ENCODE peak calls at places on chromosomes 1 and 21, in six cellular contexts. O is mesenchymal stem cell, Z is H1, U is IMR-90, S is H9, G is neuronal stem cell. B is an unnamed sample.

GRCh38 chr1:117366281-117366981 is 818 bp upstream of the MAN1A2 start:
- DNase-seq in O (peak; percentile 77), Z (peak; percentile 5), U (peak; percentile 60), S (peak; percentile 64), G (peak; percentile 79), B (peak; percentile 57)

GRCh38 chr1:193417420-193417819 is 231.0 kb upstream of the B3GALT2 start:
- DNase-seq in O (peak; percentile 60), Z (no peak), U (peak; percentile 27), S (no peak), G (no peak), B (no peak)

GRCh38 chr1:84271452-84272273 is 29.8 kb upstream of the SAMD13 start:
- DNase-seq in O (peak; percentile 80), Z (no peak), U (peak; percentile 72), S (no peak), G (no peak), B (no peak)

GRCh38 chr21:43816611-43817071 is 27.3 kb downstream of the RRP1 start:
- DNase-seq in O (no peak), Z (no peak), U (no peak), S (no peak), G (no peak), B (no peak)

GRCh38 chr21:36494557-36494956 is 14.6 kb upstream of the CLDN14 start:
- DNase-seq in O (no peak), Z (no peak), U (no peak), S (no peak), G (no peak), B (no peak)

GRCh38 chr1:211680752-211681327 is 5.4 kb upstream of the NEK2 start:
- DNase-seq in O (peak; percentile 90), Z (no peak), U (peak; percentile 91), S (no peak), G (peak; percentile 59), B (peak; percentile 63)

GRCh38 chr21:39082656-39083376 is 100.4 kb downstream of the PSMG1 start:
- DNase-seq in O (no peak), Z (no peak), U (no peak), S (peak; percentile 74), G (no peak), B (peak; percentile 52)

GRCh38 chr1:35605882-35606182 is 32.7 kb downstream of the TFAP2E start:
- DNase-seq in O (peak; percentile 21), Z (no peak), U (no peak), S (no peak), G (no peak), B (peak; percentile 27)

GRCh38 chr1:197984273-197984672 is 67.1 kb downstream of the LHX9 start:
- DNase-seq in O (no peak), Z (no peak), U (peak; percentile 38), S (no peak), G (no peak), B (no peak)

GRCh38 chr1:204254031-204254661 is 40.4 kb upstream of the GOLT1A start:
- DNase-seq in O (peak; percentile 90), Z (no peak), U (peak; percentile 73), S (peak; percentile 46), G (no peak), B (peak; percentile 91)

GRCh38 chr1:9164537-9164910 is 35.6 kb upstream of the GPR157 start:
- DNase-seq in O (no peak), Z (no peak), U (no peak), S (no peak), G (no peak), B (no peak)

GRCh38 chr1:46533179-46533864 is 18.1 kb downstream of the KNCN start:
- DNase-seq in O (peak; percentile 36), Z (no peak), U (peak; percentile 26), S (no peak), G (no peak), B (no peak)

GRCh38 chr1:24894002-24894401 is 36.1 kb downstream of the RUNX3 start:
- DNase-seq in O (no peak), Z (no peak), U (no peak), S (no peak), G (no peak), B (no peak)

GRCh38 chr1:26046313-26047031 is 554 bp upstream of the SLC30A2 start:
- DNase-seq in O (no peak), Z (no peak), U (no peak), S (no peak), G (no peak), B (no peak)

GRCh38 chr1:26044971-26045711 is 777 bp downstream of the SLC30A2 start:
- DNase-seq in O (no peak), Z (no peak), U (no peak), S (peak; percentile 47), G (no peak), B (no peak)

GRCh38 chr1:26047278-26047874 is 1.5 kb upstream of the SLC30A2 start:
- DNase-seq in O (no peak), Z (no peak), U (no peak), S (no peak), G (no peak), B (no peak)

GRCh38 chr1:26044414-26044813 is 1.5 kb downstream of the SLC30A2 start:
- DNase-seq in O (no peak), Z (no peak), U (no peak), S (no peak), G (no peak), B (no peak)

GRCh38 chr1:26045712-26046312 is at the start of gene SLC30A2:
- DNase-seq in O (no peak), Z (no peak), U (no peak), S (peak; percentile 65), G (no peak), B (no peak)
- H3K23ac ChIP-seq in O (no peak within 1 kb of the TSS), Z (no peak within 1 kb of the TSS), U (no peak within 1 kb of the TSS), S (no peak within 1 kb of the TSS), G (peak within 1 kb of the TSS; percentile 49), B (no peak within 1 kb of the TSS)

GRCh38 chr1:207814469-207814868 is 62.6 kb downstream of the CD46 start:
- DNase-seq in O (no peak), Z (no peak), U (no peak), S (no peak), G (no peak), B (no peak)

GRCh38 chr1:207817166-207817565 is 65.3 kb downstream of the CD46 start:
- DNase-seq in O (no peak), Z (no peak), U (no peak), S (no peak), G (no peak), B (no peak)

GRCh38 chr1:207815913-207816312 is 64.1 kb downstream of the CD46 start:
- DNase-seq in O (peak; percentile 63), Z (no peak), U (peak; percentile 67), S (no peak), G (no peak), B (no peak)

GRCh38 chr1:207813946-207814345 is 62.1 kb downstream of the CD46 start:
- DNase-seq in O (no peak), Z (no peak), U (no peak), S (no peak), G (no peak), B (no peak)

DNA sequence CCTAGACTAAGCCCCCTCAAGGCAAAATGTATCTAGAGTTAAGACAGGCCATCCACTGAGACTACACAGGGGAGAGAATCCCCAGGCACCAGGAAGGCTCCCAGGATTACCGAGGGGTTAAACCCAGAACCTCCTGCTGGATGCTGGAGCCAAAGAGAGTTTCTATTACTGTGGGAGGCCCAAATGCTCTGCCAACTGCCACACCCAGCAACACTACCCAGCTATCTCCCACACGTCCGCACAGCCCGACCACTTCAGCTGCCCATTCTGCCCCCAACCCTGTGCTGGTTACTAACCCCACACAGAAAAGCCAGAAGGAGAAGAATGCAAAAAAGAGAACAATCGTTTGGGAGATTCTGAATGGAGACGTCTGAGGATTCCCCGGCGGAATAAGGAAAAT is 63.6 kb downstream of the CD46 start:
- DNase-seq in O (no peak), Z (no peak), U (no peak), S (no peak), G (no peak), B (no peak)
- H3K14ac ChIP-seq in O (no peak overlapping the region), Z (no peak overlapping the region), U (peak overlapping the region; percentile 15), S (no peak overlapping the region), G (no peak overlapping the region), B (no peak overlapping the region)

DNA sequence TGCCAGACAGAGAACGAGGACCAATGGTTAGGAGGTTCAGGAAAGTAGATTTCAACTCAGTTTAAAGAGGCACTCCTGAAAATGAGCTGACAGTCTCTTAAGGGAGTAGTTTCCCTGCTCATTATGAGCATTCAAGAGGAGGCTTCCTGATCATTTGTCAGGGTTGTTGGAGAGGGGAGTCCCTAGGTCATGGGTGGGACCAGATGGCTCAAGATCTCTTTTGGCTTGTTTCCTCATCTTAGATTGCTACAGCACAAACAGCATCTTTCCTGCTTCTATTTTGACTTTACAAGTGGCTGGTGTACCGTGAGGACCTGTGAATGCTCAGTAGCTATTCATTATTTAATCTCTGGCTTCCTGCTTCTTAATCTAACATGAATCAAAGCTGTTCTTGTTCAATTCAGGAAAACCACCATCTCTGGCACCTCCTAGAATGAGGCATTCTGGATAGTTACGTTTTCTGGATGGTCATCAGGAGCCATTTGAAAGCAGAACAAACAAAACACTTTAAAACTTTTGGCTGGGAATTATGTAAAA is 47.6 kb downstream of the PEX14 start:
- DNase-seq in O (no peak), Z (no peak), U (no peak), S (no peak), G (no peak), B (no peak)
- H3K23ac ChIP-seq in O (no peak overlapping the region), Z (no peak overlapping the region), U (peak overlapping the region; percentile 29), S (no peak overlapping the region), G (no peak overlapping the region), B (no peak overlapping the region)

GRCh38 chr1:109785446-109786106 is 21.9 kb upstream of the EPS8L3 start:
- DNase-seq in O (no peak), Z (no peak), U (no peak), S (no peak), G (no peak), B (no peak)
- H3K14ac ChIP-seq in O (no peak overlapping the region), Z (no peak overlapping the region), U (no peak overlapping the region), S (no peak overlapping the region), G (no peak overlapping the region), B (no peak overlapping the region)

GRCh38 chr1:171712341-171712740 is 29.5 kb downstream of the VAMP4 start:
- DNase-seq in O (no peak), Z (no peak), U (no peak), S (no peak), G (no peak), B (no peak)
- H3K23ac ChIP-seq in O (no peak overlapping the region), Z (no peak overlapping the region), U (no peak overlapping the region), S (no peak overlapping the region), G (no peak overlapping the region), B (no peak overlapping the region)

DNA sequence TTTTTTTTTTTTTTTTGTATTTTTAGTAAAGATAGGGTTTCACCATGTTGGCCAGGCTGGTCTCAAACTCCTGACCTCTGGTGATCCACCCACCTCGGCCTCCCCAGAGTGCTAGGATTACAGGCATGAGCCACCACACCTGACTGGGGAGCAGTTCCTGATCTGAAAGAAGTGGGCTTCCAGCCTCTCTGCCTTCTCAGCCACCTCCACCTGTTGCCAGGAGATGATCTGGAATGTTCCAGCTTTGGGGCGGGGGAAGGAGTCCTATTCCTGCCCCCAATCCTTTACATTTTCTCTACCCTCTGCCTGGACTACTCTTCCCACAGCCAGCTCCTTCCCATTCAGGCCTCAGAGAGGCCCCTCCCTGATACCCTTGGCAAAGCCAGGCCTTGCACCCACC is 28.1 kb downstream of the RAP1GAP start:
- DNase-seq in O (no peak), Z (no peak), U (no peak), S (no peak), G (no peak), B (no peak)
- H3K14ac ChIP-seq in O (no peak overlapping the region), Z (no peak overlapping the region), U (no peak overlapping the region), S (no peak overlapping the region), G (no peak overlapping the region), B (no peak overlapping the region)

B was measured in trophoblast cell.